ENCODE peak calls at places on chromosomes 6 and 20, in four cellular contexts. I is mucosa of descending colon; T is lower lobe of right lung; A is naive thymus-derived CD4-positive, alpha-beta T cell. M is an unnamed sample. For H3K4me1 and H3K9me3, the result is how much of the 10 kb centered on the place peaks cover.

GRCh38 chr6:170453586-170454511 is 99.3 kb downstream of the PSMB1 start:
- DNase-seq in I (no peak), T (no peak), A (no peak), M (no peak)

GRCh38 chr6:26064619-26065257 is 22.5 kb upstream of the HFE start:
- DNase-seq in I (no peak), T (no peak), A (no peak), M (no peak)

GRCh38 chr6:108302371-108302770 is 7.5 kb downstream of the AFG1L start:
- DNase-seq in I (no peak), T (no peak), A (no peak), M (no peak)

GRCh38 chr6:157099912-157100593 is 223.3 kb downstream of the TMEM242 start:
- DNase-seq in I (no peak), T (no peak), A (no peak), M (no peak)

GRCh38 chr6:68238097-68238597 is 396.9 kb upstream of the ADGRB3 start:
- DNase-seq in I (no peak), T (no peak), A (no peak), M (no peak)

GRCh38 chr6:13708679-13709261 is 2.9 kb downstream of the RANBP9 start:
- DNase-seq in I (no peak), T (no peak), A (no peak), M (no peak)

GRCh38 chr6:20424679-20425078 is 23.0 kb downstream of the E2F3 start:
- DNase-seq in I (no peak), T (peak), A (no peak), M (no peak)

GRCh38 chr6:144835322-144835721 is 550.2 kb downstream of the UTRN start:
- DNase-seq in I (no peak), T (no peak), A (no peak), M (no peak)

GRCh38 chr6:119895626-119896025 is 546.1 kb upstream of the MAN1A1 start:
- DNase-seq in I (no peak), T (no peak), A (no peak), M (no peak)

GRCh38 chr6:46927066-46927465 is 5.3 kb upstream of the ADGRF5 start:
- DNase-seq in I (no peak), T (no peak), A (no peak), M (no peak)

GRCh38 chr6:107488875-107489635 is 862 bp upstream of the SOBP start:
- DNase-seq in I (peak), T (peak), A (no peak), M (peak)

GRCh38 chr20:32636278-32636677 is 37.5 kb downstream of the C20orf203 start:
- DNase-seq in I (no peak), T (no peak), A (no peak), M (no peak)

GRCh38 chr6:138404666-138405337 is 779 bp downstream of the HEBP2 start:
- DNase-seq in I (peak), T (peak), A (peak), M (peak)

GRCh38 chr6:98777762-98778161 is 56.6 kb upstream of the POU3F2 start:
- DNase-seq in I (no peak), T (no peak), A (no peak), M (no peak)

GRCh38 chr6:131629656-131630055 is 1.6 kb upstream of the MED23 start:
- DNase-seq in I (no peak), T (no peak), A (no peak), M (no peak)

GRCh38 chr20:12030470-12030869 is 112.8 kb downstream of the BTBD3 start:
- DNase-seq in I (no peak), T (peak), A (no peak), M (no peak)

GRCh38 chr6:18264338-18265098 is at the start of gene DEK:
- DNase-seq in I (peak), T (peak), A (peak), M (peak)

GRCh38 chr6:123829302-123829953 is 25.8 kb downstream of the NKAIN2 start:
- DNase-seq in I (no peak), T (no peak), A (no peak), M (no peak)

GRCh38 chr20:62494537-62494936 is 18.7 kb upstream of the GATA5 start:
- DNase-seq in I (no peak), T (no peak), A (no peak), M (no peak)

GRCh38 chr6:121873595-121873994 is 438.1 kb downstream of the GJA1 start:
- DNase-seq in I (no peak), T (no peak), A (no peak), M (no peak)

GRCh38 chr6:108446629-108447150 is 114.0 kb upstream of the FOXO3 start:
- DNase-seq in I (no peak), T (no peak), A (no peak), M (no peak)

GRCh38 chr6:159042003-159042823 is 2.6 kb downstream of the TAGAP start:
- DNase-seq in I (peak), T (no peak), A (peak), M (peak)

GRCh38 chr20:62246872-62247652 is 8.7 kb downstream of the OSBPL2 start:
- DNase-seq in I (no peak), T (no peak), A (no peak), M (no peak)

GRCh38 chr20:58760881-58761280 is 68.3 kb downstream of the NPEPL1 start:
- DNase-seq in I (no peak), T (no peak), A (no peak), M (no peak)

GRCh38 chr20:9119776-9120175 is 50.9 kb downstream of the PLCB4 start:
- DNase-seq in I (no peak), T (no peak), A (no peak), M (peak)

GRCh38 chr6:118501816-118502568 is 46.1 kb upstream of the PLN start:
- DNase-seq in I (no peak), T (no peak), A (no peak), M (no peak)

GRCh38 chr6:99467509-99468106 is 42.5 kb upstream of the PNISR start:
- DNase-seq in I (no peak), T (no peak), A (no peak), M (no peak)

GRCh38 chr6:33861722-33862121 is 57.9 kb upstream of the MLN start:
- DNase-seq in I (no peak), T (no peak), A (no peak), M (no peak)

GRCh38 chr6:82045965-82046756 is 201.4 kb downstream of the IBTK start:
- DNase-seq in I (no peak), T (no peak), A (no peak), M (no peak)

GRCh38 chr20:62977613-62978558 is 25.4 kb downstream of the SLC17A9 start:
- DNase-seq in I (peak), T (no peak), A (peak), M (peak)

DNA sequence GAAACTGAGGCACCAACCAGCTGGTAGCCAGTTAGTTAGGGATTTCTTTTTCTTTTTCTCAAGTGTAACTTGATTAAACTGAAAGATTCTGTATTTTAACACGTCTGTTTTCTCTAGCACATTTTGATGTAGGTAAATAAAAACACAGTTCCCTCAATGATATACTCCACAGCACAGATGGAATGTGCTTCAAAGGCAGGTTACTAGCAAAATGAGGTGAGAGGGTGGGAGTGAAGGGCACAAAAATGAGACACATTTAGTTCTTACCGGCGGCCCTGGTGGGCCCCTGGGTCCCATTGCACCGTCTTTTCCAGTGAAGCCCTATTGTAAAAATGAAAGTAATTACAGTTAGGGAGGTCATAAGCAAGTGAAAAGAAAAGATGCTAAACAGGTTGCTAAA is 108.9 kb downstream of the COL12A1 start:
- DNase-seq in I (no peak), T (no peak), A (no peak), M (no peak)
- H3K4me1 ChIP-seq in I (under half), T (under half), A (under half), M (under half)

GRCh38 chr6:145841668-145842067 is 27.1 kb upstream of the FBXO30 start:
- DNase-seq in I (no peak), T (no peak), A (no peak), M (no peak)

GRCh38 chr6:145848555-145848954 is 34.0 kb upstream of the FBXO30 start:
- DNase-seq in I (no peak), T (no peak), A (no peak), M (no peak)

GRCh38 chr6:145842693-145843546 is 28.3 kb upstream of the FBXO30 start:
- DNase-seq in I (no peak), T (no peak), A (no peak), M (no peak)

GRCh38 chr6:145844933-145845531 is 30.4 kb upstream of the FBXO30 start:
- DNase-seq in I (no peak), T (no peak), A (no peak), M (no peak)

DNA sequence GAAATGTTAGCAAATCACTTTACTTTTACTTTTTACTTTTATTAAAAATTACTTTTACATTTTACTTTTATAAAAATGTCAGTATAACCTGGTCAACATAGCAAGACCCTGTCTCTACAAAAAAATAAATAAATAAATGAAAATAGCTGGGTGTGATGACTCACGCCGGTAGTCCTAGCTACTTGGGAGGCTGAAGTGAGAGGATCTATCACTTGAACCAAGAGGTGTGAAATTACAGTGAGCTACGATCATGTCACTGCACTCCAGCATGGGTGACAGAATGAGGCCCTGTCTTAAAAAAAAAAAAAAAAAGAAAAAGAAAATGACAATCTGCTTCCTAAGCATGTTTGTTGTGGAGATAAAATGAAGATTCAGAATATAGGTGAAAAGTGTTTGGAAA is 31.0 kb upstream of the FBXO30 start:
- DNase-seq in I (no peak), T (no peak), A (no peak), M (no peak)
- H3K4me3 ChIP-seq in I (no peak), T (no peak), A (no peak), M (no peak)

DNA sequence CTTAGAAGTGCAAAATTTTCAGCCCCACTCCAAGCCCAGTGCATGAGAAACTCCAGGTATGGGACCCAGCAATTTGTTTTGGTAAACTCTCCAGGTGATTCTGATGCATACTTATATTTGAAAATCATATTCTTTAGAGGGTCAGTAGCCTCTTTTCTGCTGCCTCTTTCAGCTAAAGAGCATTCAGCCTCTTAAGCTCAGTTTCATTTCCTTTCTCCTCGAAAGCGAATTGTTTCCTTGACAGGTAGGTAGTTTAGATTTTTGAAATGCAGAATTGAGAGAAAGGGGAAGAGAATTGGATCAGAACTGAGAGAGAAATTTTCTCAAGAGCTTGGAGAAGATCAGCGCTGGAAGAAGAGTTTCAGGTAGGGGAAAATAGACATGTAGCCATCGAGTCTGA is 995.8 kb upstream of the FLRT3 start:
- DNase-seq in I (no peak), T (no peak), A (no peak), M (no peak)
- H3K9me3 ChIP-seq in I (under half), T (under half), A (under half), M (under half)

DNA sequence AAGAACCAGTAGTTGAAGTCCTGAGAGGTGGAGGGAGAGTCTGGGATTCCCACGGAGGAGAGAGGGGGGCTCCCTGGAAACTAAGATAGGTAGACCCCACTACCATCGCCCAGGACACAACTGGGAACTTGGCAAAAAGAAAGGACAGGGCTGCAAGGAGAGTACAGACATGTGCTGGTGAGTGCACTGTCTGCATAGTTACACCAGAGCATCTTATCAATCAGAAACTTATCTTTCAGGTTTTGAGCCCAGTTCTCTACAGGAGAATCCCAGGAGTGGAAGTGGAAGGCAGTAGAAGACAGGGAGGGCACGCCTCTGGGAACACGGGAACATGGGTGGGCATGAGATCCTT is 12.2 kb downstream of the NFKBIL1 start:
- DNase-seq in I (no peak), T (no peak), A (no peak), M (no peak)
- H3K4me1 ChIP-seq in I (under half), T (under half), A (half or more), M (under half)

GRCh38 chr20:3405696-3406358 is 1.6 kb downstream of the DNAAF9 start:
- DNase-seq in I (no peak), T (no peak), A (no peak), M (no peak)
- H3K4me3 ChIP-seq in I (no peak), T (peak), A (no peak), M (peak)

GRCh38 chr20:49288784-49289696 is 11.2 kb upstream of the ZNFX1 start:
- DNase-seq in I (no peak), T (no peak), A (no peak), M (no peak)

GRCh38 chr20:49292010-49292409 is 14.2 kb upstream of the ZNFX1 start:
- DNase-seq in I (no peak), T (no peak), A (no peak), M (no peak)

GRCh38 chr20:49290608-49291191 is 12.8 kb upstream of the ZNFX1 start:
- DNase-seq in I (no peak), T (no peak), A (no peak), M (no peak)

GRCh38 chr20:49293122-49293521 is 15.3 kb upstream of the ZNFX1 start:
- DNase-seq in I (no peak), T (no peak), A (no peak), M (no peak)

DNA sequence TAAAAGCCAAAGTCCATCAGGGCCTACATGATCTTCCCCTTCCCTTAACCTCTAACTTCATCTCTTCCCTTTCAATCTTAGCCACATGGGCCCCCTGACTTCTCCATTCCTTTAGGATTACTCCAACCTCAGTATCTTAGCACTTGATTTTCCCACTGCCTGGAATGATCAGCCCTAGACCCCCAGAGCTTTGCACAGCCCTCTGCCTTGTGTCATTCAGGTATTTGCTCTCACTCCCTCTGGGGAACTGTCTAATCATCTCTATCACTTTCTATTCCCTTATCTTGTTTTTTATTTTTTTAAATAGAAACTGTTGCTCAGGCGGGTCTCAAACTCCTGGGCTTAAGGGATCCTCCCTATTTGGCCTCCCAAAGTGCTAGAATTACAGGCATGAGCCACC is 13.3 kb upstream of the ZNFX1 start:
- DNase-seq in I (no peak), T (no peak), A (no peak), M (peak)
- H3K9me3 ChIP-seq in I (under half), T (under half), A (under half), M (under half)

GRCh38 chr20:48937674-48938073 is 16.2 kb downstream of the ARFGEF2 start:
- DNase-seq in I (no peak), T (no peak), A (no peak), M (no peak)
- H3K4me1 ChIP-seq in I (under half), T (under half), A (under half), M (under half)